ENCODE peak calls at places on chromosomes 16 and 17, in four cellular contexts. P is K562, M is WTC11, H is HepG2. B is an unnamed sample.

GRCh38 chr17:65290616-65291015 is 153.4 kb downstream of the RGS9 start:
- DNase-seq in H (no peak), P (no peak), M (no peak), B (no peak)

GRCh38 chr17:4947411-4948165 is 742 bp downstream of the PFN1 start:
- DNase-seq in H (peak), M (peak), P (peak), B (peak)

GRCh38 chr17:16001498-16001897 is 1.9 kb downstream of the TTC19 start:
- DNase-seq in H (no peak), P (no peak), M (no peak), B (no peak)

GRCh38 chr16:66295191-66295590 is 71.3 kb upstream of the CDH5 start:
- DNase-seq in M (no peak), P (no peak), H (no peak), B (no peak)

GRCh38 chr17:64498308-64499203 is 1.7 kb upstream of the POLG2 start:
- DNase-seq in M (no peak), P (no peak), H (no peak), B (no peak)

GRCh38 chr17:78992542-78993212 is 13.0 kb upstream of the LGALS3BP start:
- DNase-seq in P (no peak), H (no peak), M (no peak), B (no peak)

GRCh38 chr17:65876985-65877384 is 314.9 kb downstream of the CEP112 start:
- DNase-seq in P (no peak), M (no peak), H (no peak), B (no peak)

GRCh38 chr17:41864837-41865595 is at the start of gene KLHL11:
- DNase-seq in M (peak), H (peak), P (peak), B (peak)

GRCh38 chr16:56355221-56355620 is 70.1 kb downstream of the AMFR start:
- DNase-seq in M (peak), P (no peak), H (no peak), B (no peak)

GRCh38 chr17:67605259-67605912 is 112.3 kb upstream of the NOL11 start:
- DNase-seq in M (no peak), H (no peak), P (no peak), B (no peak)

GRCh38 chr17:47423406-47424295 is 99.9 kb downstream of the EFCAB13 start:
- DNase-seq in P (no peak), M (peak), H (no peak), B (peak)

GRCh38 chr17:43982171-43982570 is 22.3 kb upstream of the NAGS start:
- DNase-seq in M (no peak), H (no peak), P (no peak), B (no peak)

GRCh38 chr17:19897901-19898300 is 30.2 kb upstream of the ULK2 start:
- DNase-seq in H (no peak), M (no peak), P (no peak), B (no peak)

GRCh38 chr17:7982666-7983065 is 19.7 kb upstream of the GUCY2D start:
- DNase-seq in M (no peak), H (no peak), P (no peak), B (no peak)

GRCh38 chr17:74850914-74851313 is 8.8 kb downstream of the GRIN2C start:
- DNase-seq in M (no peak), P (no peak), H (no peak), B (no peak)

GRCh38 chr17:45143101-45143670 is 5.1 kb upstream of the HEXIM1 start:
- DNase-seq in P (no peak), M (no peak), H (no peak), B (no peak)

GRCh38 chr17:17771498-17772201 is 65.1 kb downstream of the SREBF1 start:
- DNase-seq in M (no peak), H (no peak), P (no peak), B (no peak)

GRCh38 chr17:83181991-83182619 is 102.7 kb downstream of the METRNL start:
- DNase-seq in H (no peak), P (no peak), M (peak), B (no peak)

GRCh38 chr17:61452301-61453290 is at the start of gene TBX4:
- DNase-seq in H (no peak), P (no peak), M (peak), B (no peak)

GRCh38 chr16:76910931-76911330 is 280.1 kb upstream of the MON1B start:
- DNase-seq in P (no peak), M (no peak), H (no peak), B (peak)

GRCh38 chr17:36529121-36529520 is 5.5 kb downstream of the MYO19 start:
- DNase-seq in M (no peak), H (no peak), P (no peak), B (peak)

GRCh38 chr16:2437032-2437790 is 8.0 kb downstream of the CCNF start:
- DNase-seq in M (no peak), H (no peak), P (no peak), B (no peak)

GRCh38 chr16:11546522-11547485 is 39.9 kb downstream of the LITAF start:
- DNase-seq in P (no peak), H (no peak), M (no peak), B (peak)

GRCh38 chr17:10683853-10684252 is 13.5 kb downstream of the SCO1 start:
- DNase-seq in M (no peak), P (no peak), H (peak), B (peak)

GRCh38 chr17:79808763-79809529 is 12.1 kb upstream of the CBX8 start:
- DNase-seq in P (no peak), M (no peak), H (peak), B (peak)

GRCh38 chr17:30717290-30718098 is 107.0 kb downstream of the CRLF3 start:
- DNase-seq in M (peak), P (no peak), H (no peak), B (no peak)
- TF ChIP-seq NR3C1 in M (no peak), P (no peak), H (no peak), B (no peak)

GRCh38 chr16:719815-720506 is 985 bp upstream of the ANTKMT start:
- DNase-seq in P (peak), M (no peak), H (peak), B (peak)
- TF ChIP-seq MAX in P (no peak), M (no peak), H (peak), B (no peak)

GRCh38 chr16:72286936-72287620 is 115.1 kb upstream of the PMFBP1 start:
- DNase-seq in M (no peak), H (no peak), P (no peak), B (no peak)

GRCh38 chr16:72291531-72291981 is 119.6 kb upstream of the PMFBP1 start:
- DNase-seq in H (peak), M (no peak), P (no peak), B (peak)

GRCh38 chr16:72295914-72296313 is 124.0 kb upstream of the PMFBP1 start:
- DNase-seq in P (no peak), M (no peak), H (no peak), B (no peak)

GRCh38 chr16:72287646-72288045 is 115.7 kb upstream of the PMFBP1 start:
- DNase-seq in H (no peak), P (no peak), M (no peak), B (no peak)

GRCh38 chr16:72291121-72291520 is 119.2 kb upstream of the PMFBP1 start:
- DNase-seq in P (no peak), H (no peak), M (no peak), B (peak)
- TF ChIP-seq NR3C1 in P (no peak), H (no peak), M (no peak), B (no peak)

DNA sequence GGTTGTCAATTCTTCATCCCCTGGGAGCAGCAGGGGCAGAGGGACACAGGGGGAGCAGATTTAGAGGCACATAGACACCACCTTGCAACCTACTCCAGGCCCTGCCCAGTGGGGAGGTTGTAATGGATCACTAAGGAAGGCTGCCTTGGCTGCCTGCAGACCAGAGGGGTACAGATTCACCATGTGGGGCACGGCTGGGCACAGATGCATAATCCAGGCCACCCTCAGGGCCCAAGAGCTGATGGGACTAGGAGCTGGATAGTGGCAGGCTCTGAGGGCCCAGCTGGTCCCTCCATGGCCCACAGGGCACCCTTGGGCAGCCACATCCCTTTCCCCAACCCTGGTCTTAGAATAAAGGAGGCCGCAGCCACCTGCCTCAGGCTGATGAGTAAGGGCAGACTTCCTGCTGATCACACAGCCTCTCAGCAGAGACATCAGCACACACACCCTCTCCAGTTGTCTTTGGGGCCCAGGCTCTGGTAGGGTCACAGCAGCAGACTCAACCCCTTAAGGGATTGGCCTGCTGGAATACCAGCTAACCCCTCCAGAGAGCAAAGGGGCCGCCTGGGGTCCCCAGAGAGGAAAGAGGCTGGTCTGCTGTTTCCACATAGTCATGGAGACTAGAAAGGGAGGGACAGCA is 224.9 kb downstream of the GSG1L start:
- DNase-seq in P (no peak), H (no peak), M (no peak), B (no peak)
- TF ChIP-seq MAX in P (no peak), H (no peak), M (no peak), B (no peak)

DNA sequence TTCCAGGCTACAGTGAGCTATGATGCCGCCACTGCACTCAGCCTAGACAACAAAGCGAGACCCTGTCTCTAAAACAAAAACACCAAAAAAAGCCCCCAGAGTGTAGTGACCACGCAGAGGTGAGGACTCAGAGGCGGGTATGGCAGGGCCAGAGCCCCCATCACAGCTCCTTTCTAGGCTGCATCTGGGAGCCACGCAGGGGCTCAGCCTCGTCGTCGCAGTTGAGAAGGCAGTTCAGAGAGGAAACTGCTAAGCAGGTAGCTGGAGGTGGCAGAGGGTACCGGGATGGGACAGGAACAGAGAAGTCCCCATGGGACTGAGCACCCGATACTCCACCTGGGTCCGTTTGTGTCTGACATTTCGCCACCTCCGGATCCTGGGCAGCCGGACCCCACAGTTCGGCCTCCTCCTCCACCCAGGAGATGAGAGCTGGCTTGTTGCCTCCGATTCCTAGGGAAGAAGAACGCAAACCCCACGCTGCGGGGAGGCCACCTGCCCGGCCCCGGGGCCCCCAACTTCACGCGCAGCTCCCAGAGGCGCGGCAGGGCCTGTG is 701 bp downstream of the ZNF764 start:
- DNase-seq in M (no peak), P (no peak), H (no peak), B (no peak)
- TF ChIP-seq NR3C1 in M (peak), P (no peak), H (no peak), B (no peak)

GRCh38 chr17:56908061-56908542 is 5.7 kb downstream of the TRIM25 start:
- DNase-seq in M (no peak), H (no peak), P (peak), B (peak)
- TF ChIP-seq MAX in M (no peak), H (no peak), P (no peak), B (no peak)